ENCODE peak calls at places on chromosomes 2 and 18, in five cellular contexts. D is transverse colon, J is ovary, R is upper lobe of left lung, N is H1. L is an unnamed sample.

GRCh38 chr2:104638795-104639194 is 215.1 kb upstream of the POU3F3 start:
- DNase-seq in D (no peak), J (no peak), R (no peak), N (no peak), L (no peak)

GRCh38 chr2:239440511-239440959 is 39.7 kb upstream of the HDAC4 start:
- DNase-seq in D (no peak), J (peak; percentile 60), R (no peak), N (no peak), L (no peak)

GRCh38 chr18:12741351-12741750 is 38.5 kb downstream of the PSMG2 start:
- DNase-seq in D (no peak), J (no peak), R (no peak), N (no peak), L (no peak)

GRCh38 chr2:98009887-98010760 is 14.4 kb upstream of the TMEM131 start:
- DNase-seq in D (no peak), J (no peak), R (no peak), N (no peak), L (no peak)

GRCh38 chr2:133773862-133774674 is 205.8 kb upstream of the NCKAP5 start:
- DNase-seq in D (no peak), J (no peak), R (no peak), N (no peak), L (peak; percentile 41)

GRCh38 chr18:37403100-37403781 is 162.4 kb downstream of the CELF4 start:
- DNase-seq in D (no peak), J (no peak), R (no peak), N (no peak), L (no peak)

GRCh38 chr2:128642316-128642715 is 323.6 kb upstream of the HS6ST1 start:
- DNase-seq in D (no peak), J (no peak), R (peak; percentile 7), N (no peak), L (no peak)

GRCh38 chr2:97731274-97732050 is 18.1 kb downstream of the ZAP70 start:
- DNase-seq in D (no peak), J (no peak), R (peak; percentile 14), N (no peak), L (no peak)

GRCh38 chr2:218010116-218010837 is 7.5 kb upstream of the TNS1 start:
- DNase-seq in D (peak; percentile 50), J (peak; percentile 83), R (peak; percentile 64), N (no peak), L (no peak)

GRCh38 chr2:111168528-111168929 is 47.8 kb downstream of the BCL2L11 start:
- DNase-seq in D (peak; percentile 57), J (no peak), R (no peak), N (no peak), L (peak; percentile 15)

GRCh38 chr18:58535340-58536186 is 93.3 kb downstream of the ALPK2 start:
- DNase-seq in D (no peak), J (no peak), R (peak; percentile 36), N (no peak), L (peak; percentile 10)

GRCh38 chr2:68362749-68363148 is 2.3 kb upstream of the PLEK start:
- DNase-seq in D (no peak), J (no peak), R (no peak), N (no peak), L (no peak)

GRCh38 chr2:236163483-236164200 is 4.5 kb downstream of the GBX2 start:
- DNase-seq in D (no peak), J (no peak), R (no peak), N (no peak), L (no peak)

GRCh38 chr2:127597984-127598380 is 48.0 kb upstream of the GPR17 start:
- DNase-seq in D (no peak), J (no peak), R (no peak), N (no peak), L (no peak)

GRCh38 chr18:12003894-12004293 is 22.6 kb downstream of the IMPA2 start:
- DNase-seq in D (no peak), J (no peak), R (no peak), N (no peak), L (no peak)

GRCh38 chr2:181678033-181678586 is 2.2 kb downstream of the NEUROD1 start:
- DNase-seq in D (peak; percentile 24), J (peak; percentile 43), R (peak; percentile 40), N (no peak), L (peak; percentile 64)

GRCh38 chr18:24054130-24054529 is 39.6 kb downstream of the TTC39C start:
- DNase-seq in D (no peak), J (no peak), R (no peak), N (no peak), L (no peak)

GRCh38 chr2:218166791-218167190 is at the start of gene CXCR1:
- DNase-seq in D (no peak), J (no peak), R (peak; percentile 41), N (no peak), L (no peak)

GRCh38 chr2:96329416-96329815 is 4.3 kb downstream of the ITPRIPL1 start:
- DNase-seq in D (no peak), J (no peak), R (no peak), N (no peak), L (no peak)

GRCh38 chr2:27901219-27901618 is 10.7 kb downstream of the BABAM2 start:
- DNase-seq in D (no peak), J (no peak), R (no peak), N (no peak), L (no peak)

GRCh38 chr2:176814740-176815367 is 397.7 kb upstream of the HNRNPA3 start:
- DNase-seq in D (no peak), J (no peak), R (no peak), N (no peak), L (no peak)

GRCh38 chr2:57890462-57890861 is 156.1 kb upstream of the VRK2 start:
- DNase-seq in D (no peak), J (no peak), R (no peak), N (no peak), L (no peak)

GRCh38 chr2:215917953-215918620 is 95.3 kb downstream of the MREG start:
- DNase-seq in D (no peak), J (no peak), R (no peak), N (no peak), L (no peak)

GRCh38 chr2:230964136-230964730 is 31.7 kb upstream of the SPATA3 start:
- DNase-seq in D (no peak), J (no peak), R (no peak), N (no peak), L (no peak)

GRCh38 chr2:231711677-231712461 is 3.5 kb downstream of the PTMA start:
- DNase-seq in D (peak; percentile 28), J (peak; percentile 15), R (no peak), N (no peak), L (no peak)

GRCh38 chr18:8654482-8655451 is 45.5 kb downstream of the RAB12 start:
- DNase-seq in D (no peak), J (no peak), R (no peak), N (no peak), L (no peak)

GRCh38 chr2:238132463-238133450 is 5.7 kb upstream of the KLHL30 start:
- DNase-seq in D (no peak), J (no peak), R (no peak), N (no peak), L (no peak)

GRCh38 chr2:1450935-1451334 is 37.7 kb downstream of the TPO start:
- DNase-seq in D (no peak), J (no peak), R (no peak), N (no peak), L (no peak)

GRCh38 chr2:201378496-201379397 is 21.6 kb upstream of the FLACC1 start:
- DNase-seq in D (no peak), J (no peak), R (no peak), N (no peak), L (no peak)

GRCh38 chr2:233173115-233173514 is 78.4 kb upstream of the ATG16L1 start:
- DNase-seq in D (no peak), J (no peak), R (no peak), N (no peak), L (no peak)

GRCh38 chr18:61569176-61569892 is 236.1 kb downstream of the CDH20 start:
- DNase-seq in D (no peak), J (no peak), R (no peak), N (no peak), L (no peak)

GRCh38 chr2:43818761-43819160 is 19.9 kb downstream of the ABCG5 start:
- DNase-seq in D (peak; percentile 77), J (no peak), R (peak; percentile 56), N (no peak), L (peak; percentile 27)

GRCh38 chr2:88575630-88576029 is 51.6 kb downstream of the EIF2AK3 start:
- DNase-seq in D (no peak), J (no peak), R (no peak), N (no peak), L (no peak)

GRCh38 chr2:88575051-88575450 is 52.2 kb downstream of the EIF2AK3 start:
- DNase-seq in D (no peak), J (no peak), R (no peak), N (no peak), L (no peak)

GRCh38 chr2:88580088-88580487 is 47.2 kb downstream of the EIF2AK3 start:
- DNase-seq in D (no peak), J (no peak), R (no peak), N (no peak), L (no peak)

DNA sequence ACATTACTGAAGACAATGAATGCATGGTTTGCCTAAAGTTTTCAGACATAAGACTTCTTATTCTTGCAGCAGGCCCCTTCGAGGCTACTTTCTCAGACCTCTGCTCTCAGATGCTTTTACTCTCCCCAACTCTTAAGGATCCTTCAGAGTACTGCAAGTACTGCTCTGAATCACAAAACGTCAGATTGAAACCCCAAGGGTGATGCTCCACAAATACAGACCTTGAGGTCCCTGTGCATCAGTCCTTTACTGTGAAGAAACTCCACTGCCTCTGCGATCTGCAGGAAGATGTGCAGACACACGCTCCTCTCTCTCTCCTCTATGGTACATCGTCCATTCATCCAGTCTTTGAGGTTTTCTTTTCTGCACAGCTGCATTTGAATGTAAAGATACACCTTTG is 52.8 kb downstream of the EIF2AK3 start:
- DNase-seq in D (no peak), J (no peak), R (no peak), N (no peak), L (no peak)
- TF ChIP-seq CTCF in D (no peak), J (no peak), R (no peak), N (no peak), L (no peak)

GRCh38 chr18:25662247-25662646 is 310.3 kb upstream of the ZNF521 start:
- DNase-seq in D (no peak), J (no peak), R (no peak), N (no peak), L (no peak)
- TF ChIP-seq EP300 in D (no peak), J (no peak), R (no peak), N (no peak), L (no peak)

DNA sequence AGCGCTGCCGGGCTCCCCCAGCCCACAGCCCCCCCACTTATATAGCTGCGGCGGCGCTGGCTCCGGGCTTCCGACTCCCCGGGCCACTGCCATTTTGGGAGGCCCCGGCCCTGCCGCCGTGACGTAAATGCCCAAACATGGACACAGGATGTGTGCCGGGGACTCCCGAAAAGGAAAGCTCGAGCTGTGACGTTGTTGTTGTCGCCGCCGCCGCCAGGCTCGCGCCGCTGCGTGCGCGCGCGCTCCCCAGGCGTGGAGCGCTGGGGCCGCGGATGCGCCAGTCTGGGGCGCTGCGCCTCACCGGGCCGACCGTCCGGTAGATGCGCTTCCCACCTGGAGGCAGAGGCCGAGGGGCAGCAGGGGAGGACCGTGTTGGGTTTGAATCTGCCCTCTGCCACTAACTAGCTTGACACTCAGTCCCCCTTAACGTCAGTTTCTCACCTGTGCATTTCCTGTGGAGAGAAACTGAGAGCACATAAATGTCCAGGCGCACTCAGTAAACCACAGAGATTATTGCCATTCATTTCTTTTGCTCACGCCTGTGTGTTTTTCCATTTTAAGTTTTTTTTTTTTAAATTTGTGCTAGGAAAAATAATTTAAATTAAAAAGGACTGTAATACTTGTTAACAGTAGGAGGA is at the start of gene EGR4:
- DNase-seq in D (peak; percentile 55), J (no peak), R (peak; percentile 47), N (peak; percentile 59), L (no peak)
- TF ChIP-seq POLR2A in D (no peak), J (no peak), R (no peak), N (no peak), L (no peak)

GRCh38 chr2:226048625-226049024 is 649.1 kb downstream of the NYAP2 start:
- DNase-seq in D (no peak), J (no peak), R (no peak), N (no peak), L (no peak)
- TF ChIP-seq CTCF in D (no peak), J (no peak), R (no peak), N (no peak), L (no peak)

L was measured in tibial nerve.